ENCODE peak calls at places on chromosomes 12 and 14, in nine cellular contexts. G, N, X, I, S, P, B, A and J are unnamed samples.
A peak's percentile ranks its signal among the peaks of the same experiment; 100 is the strongest.

GRCh38 chr14:100271247-100271939 is 32.4 kb downstream of the YY1 start:
- DNase-seq in G (no peak), N (peak; percentile 70), X (no peak), I (peak; percentile 70), S (peak; percentile 72), P (peak; percentile 68), B (peak; percentile 21), A (peak; percentile 17), J (no peak)

GRCh38 chr12:119258149-119258548 is 76.4 kb upstream of the CCDC60 start:
- DNase-seq in G (no peak), N (no peak), X (no peak), I (no peak), S (no peak), P (no peak), B (no peak), A (no peak), J (no peak)

GRCh38 chr14:63405715-63406114 is 87.0 kb upstream of the GPHB5 start:
- DNase-seq in G (no peak), N (no peak), X (no peak), I (no peak), S (no peak), P (no peak), B (no peak), A (no peak), J (no peak)

GRCh38 chr12:29714966-29715365 is 68.8 kb downstream of the TMTC1 start:
- DNase-seq in G (no peak), N (no peak), X (no peak), I (no peak), S (no peak), P (no peak), B (no peak), A (peak; percentile 47), J (no peak)

GRCh38 chr12:50003595-50003994 is 21.7 kb downstream of the RACGAP1 start:
- DNase-seq in G (no peak), N (no peak), X (no peak), I (no peak), S (no peak), P (no peak), B (no peak), A (no peak), J (no peak)

GRCh38 chr14:72990171-72990570 is 36.7 kb downstream of the ZFYVE1 start:
- DNase-seq in G (no peak), N (no peak), X (no peak), I (no peak), S (no peak), P (no peak), B (no peak), A (no peak), J (no peak)

GRCh38 chr14:37034410-37035285 is 137.8 kb downstream of the SLC25A21 start:
- DNase-seq in G (no peak), N (no peak), X (no peak), I (no peak), S (no peak), P (no peak), B (no peak), A (peak; percentile 15), J (no peak)

GRCh38 chr14:33916663-33917565 is 34.0 kb downstream of the EGLN3 start:
- DNase-seq in G (peak; percentile 55), N (no peak), X (no peak), I (peak; percentile 68), S (no peak), P (no peak), B (peak; percentile 84), A (no peak), J (no peak)

GRCh38 chr12:114949081-114949480 is 265.1 kb upstream of the TBX3 start:
- DNase-seq in G (no peak), N (no peak), X (no peak), I (no peak), S (no peak), P (no peak), B (no peak), A (no peak), J (no peak)

GRCh38 chr12:20885116-20885515 is 74.6 kb downstream of the SLCO1B3 start:
- DNase-seq in G (no peak), N (no peak), X (no peak), I (no peak), S (no peak), P (no peak), B (no peak), A (no peak), J (no peak)

GRCh38 chr12:51855586-51856428 is 7.3 kb upstream of the FIGNL2 start:
- DNase-seq in G (no peak), N (peak; percentile 64), X (no peak), I (no peak), S (no peak), P (no peak), B (no peak), A (no peak), J (no peak)

GRCh38 chr12:102824218-102824835 is 92.7 kb downstream of the PAH start:
- DNase-seq in G (no peak), N (peak; percentile 83), X (no peak), I (peak; percentile 3), S (no peak), P (no peak), B (peak; percentile 41), A (no peak), J (no peak)

GRCh38 chr12:12837025-12837872 is 24.1 kb downstream of the DDX47 start:
- DNase-seq in G (no peak), N (peak; percentile 83), X (no peak), I (peak; percentile 91), S (peak; percentile 72), P (peak; percentile 36), B (peak; percentile 44), A (peak; percentile 79), J (no peak)

GRCh38 chr14:32350020-32350419 is 20.9 kb downstream of the AKAP6 start:
- DNase-seq in G (no peak), N (no peak), X (no peak), I (no peak), S (no peak), P (no peak), B (no peak), A (no peak), J (no peak)

GRCh38 chr14:94564381-94564780 is 3.1 kb downstream of the SERPINA4 start:
- DNase-seq in G (no peak), N (no peak), X (no peak), I (no peak), S (no peak), P (no peak), B (no peak), A (no peak), J (no peak)

GRCh38 chr14:104695660-104696000 is 6.2 kb downstream of the INF2 start:
- DNase-seq in G (no peak), N (no peak), X (no peak), I (no peak), S (no peak), P (no peak), B (no peak), A (no peak), J (no peak)
- H3K4me1 ChIP-seq in G (peaks cover 100% of the 10 kb centered on the region), N (peaks cover 17% of the 10 kb centered on the region), X (peaks cover 100% of the 10 kb centered on the region), I (peaks cover 35% of the 10 kb centered on the region), S (peaks cover 56% of the 10 kb centered on the region), P (peaks cover 81% of the 10 kb centered on the region), B (peaks cover 13% of the 10 kb centered on the region), A (peaks cover 40% of the 10 kb centered on the region), J (peaks cover 94% of the 10 kb centered on the region)

DNA sequence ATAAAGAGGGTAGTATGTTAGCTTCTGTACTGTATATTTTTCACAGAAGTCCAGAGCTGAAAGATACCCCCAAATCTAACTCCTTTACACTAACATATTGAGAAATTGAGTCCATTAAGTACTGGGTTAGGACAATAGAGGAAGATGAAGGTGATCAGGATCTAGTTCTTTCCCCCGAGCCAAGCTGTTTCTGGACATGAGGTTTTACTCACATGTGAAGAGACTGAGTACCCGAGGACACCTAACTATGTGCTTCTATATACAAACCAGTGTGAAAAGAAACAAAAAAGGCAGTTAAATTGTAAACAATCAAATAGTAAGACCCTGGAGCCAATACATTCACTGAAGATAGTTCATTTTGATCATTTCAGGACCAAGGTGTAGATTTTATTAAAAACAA is 3.8 kb upstream of the TRHDE start:
- DNase-seq in G (no peak), N (no peak), X (no peak), I (no peak), S (no peak), P (no peak), B (no peak), A (peak; percentile 37), J (no peak)
- TF ChIP-seq CTCF in G (no peak), N (no peak), X (no peak), I (no peak), S (no peak), P (no peak), B (no peak), A (no peak), J (no peak)

GRCh38 chr12:121808623-121809022 is 4.8 kb downstream of the SETD1B start:
- DNase-seq in G (no peak), N (no peak), X (no peak), I (no peak), S (no peak), P (no peak), B (no peak), A (no peak), J (no peak)
- H3K4me1 ChIP-seq in G (peaks cover 71% of the 10 kb centered on the region), N (peaks cover 43% of the 10 kb centered on the region), X (peaks cover 73% of the 10 kb centered on the region), I (peaks cover 32% of the 10 kb centered on the region), S (peaks cover 52% of the 10 kb centered on the region), P (peaks cover 55% of the 10 kb centered on the region), B (peaks cover 28% of the 10 kb centered on the region), A (peaks cover 14% of the 10 kb centered on the region), J (peaks cover 71% of the 10 kb centered on the region)

GRCh38 chr12:7940906-7941305 is 4.9 kb upstream of the SLC2A3 start:
- DNase-seq in G (no peak), N (no peak), X (no peak), I (no peak), S (no peak), P (no peak), B (no peak), A (no peak), J (no peak)

GRCh38 chr12:7934560-7935463 is 1.2 kb downstream of the SLC2A3 start:
- DNase-seq in G (no peak), N (no peak), X (no peak), I (no peak), S (no peak), P (no peak), B (peak; percentile 22), A (no peak), J (no peak)

GRCh38 chr12:7935773-7936581 is at the start of gene SLC2A3:
- DNase-seq in G (peak; percentile 96), N (peak; percentile 76), X (peak; percentile 75), I (no peak), S (peak; percentile 53), P (peak; percentile 32), B (peak; percentile 87), A (peak; percentile 96), J (no peak)

GRCh38 chr12:7935464-7935772 is 569 bp downstream of the SLC2A3 start:
- DNase-seq in G (no peak), N (no peak), X (no peak), I (no peak), S (no peak), P (no peak), B (peak; percentile 39), A (no peak), J (no peak)

DNA sequence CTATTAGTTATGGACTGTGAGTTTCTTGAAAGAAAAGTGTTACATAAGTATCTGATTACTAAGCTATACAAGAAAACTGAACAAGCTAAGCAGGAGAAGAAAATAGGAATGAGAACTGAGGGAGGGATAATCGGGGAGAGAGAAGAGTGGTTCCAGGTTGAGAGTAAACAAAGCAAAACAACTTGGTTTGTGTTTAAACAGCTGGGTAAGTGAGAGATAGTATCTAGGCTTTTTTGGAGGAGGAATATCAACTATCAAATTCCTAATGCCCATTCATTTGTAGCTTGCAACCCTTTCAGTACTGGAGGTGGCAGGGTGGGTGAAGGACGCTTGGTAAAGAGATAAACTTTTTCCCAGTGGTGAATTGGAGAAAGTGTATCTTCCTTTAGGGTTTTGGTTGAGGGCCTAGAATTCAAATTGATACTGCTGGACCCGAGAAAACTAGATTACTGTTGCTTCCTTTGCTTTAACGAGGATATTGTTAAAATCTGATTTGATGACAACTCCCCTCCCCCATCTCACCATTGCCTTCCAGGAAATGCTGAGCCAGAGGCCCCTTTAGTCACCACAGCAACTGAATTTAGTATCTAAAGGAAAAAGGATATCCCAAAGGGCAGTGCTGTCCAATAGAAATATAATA is 2.0 kb upstream of the SLC2A3 start:
- DNase-seq in G (no peak), N (no peak), X (no peak), I (no peak), S (no peak), P (no peak), B (peak; percentile 84), A (peak; percentile 22), J (no peak)
- TF ChIP-seq CTCF in G (peak; percentile 20), N (peak; percentile 7), X (peak; percentile 9), I (peak; percentile 31), S (peak; percentile 26), P (peak; percentile 4), B (no peak), A (no peak), J (no peak)